ENCODE peak calls at places on chromosomes 4 and X, in seven cellular contexts. S, A, L, Y, Z, H and T are unnamed samples.

GRCh38 chrX:77009691-77010090 is 437.5 kb upstream of the FGF16 start:
- DNase-seq in A (no peak), L (no peak), S (peak; percentile 48), Z (no peak), H (no peak), Y (no peak), T (no peak)

GRCh38 chrX:3252744-3253143 is 93.7 kb downstream of the MXRA5 start:
- DNase-seq in H (no peak), A (peak; percentile 9), Y (peak; percentile 20), L (no peak), S (peak; percentile 35), Z (no peak), T (no peak)

GRCh38 chr4:53804719-53805118 is 213.4 kb upstream of the LNX1 start:
- DNase-seq in Y (peak; percentile 61), L (no peak), Z (peak; percentile 65), A (no peak), H (no peak), S (peak; percentile 27), T (no peak)

GRCh38 chrX:54208531-54208930 is 25.5 kb upstream of the FAM120C start:
- DNase-seq in L (no peak), H (no peak), Z (no peak), Y (no peak), A (no peak), S (peak; percentile 73), T (no peak)

GRCh38 chr4:130029442-130029841 is 933.5 kb downstream of the C4orf33 start:
- DNase-seq in L (no peak), S (no peak), Z (no peak), A (no peak), Y (no peak), H (no peak), T (no peak)

GRCh38 chr4:101019313-101019712 is 328.0 kb downstream of the PPP3CA start:
- DNase-seq in Z (no peak), A (no peak), Y (no peak), L (no peak), S (no peak), H (no peak), T (no peak)

GRCh38 chr4:14022428-14022827 is 394.9 kb upstream of the BOD1L1 start:
- DNase-seq in Y (no peak), L (no peak), A (no peak), Z (no peak), S (peak; percentile 59), H (no peak), T (no peak)

GRCh38 chrX:94695910-94696309 is 1021.9 kb downstream of the FAM133A start:
- DNase-seq in Y (no peak), L (no peak), Z (no peak), H (no peak), S (no peak), A (no peak), T (no peak)

GRCh38 chrX:87873988-87874500 is 356.4 kb downstream of the KLHL4 start:
- DNase-seq in Z (no peak), L (no peak), A (no peak), S (no peak), H (no peak), Y (no peak), T (no peak)

GRCh38 chrX:7228226-7228625 is 80.3 kb upstream of the PUDP start:
- DNase-seq in S (no peak), L (no peak), Z (no peak), Y (no peak), A (no peak), H (no peak), T (no peak)

GRCh38 chr4:118834070-118834469 is 1.9 kb downstream of the SEC24D start:
- DNase-seq in S (no peak), H (no peak), A (no peak), Z (no peak), L (no peak), Y (no peak), T (no peak)

GRCh38 chr4:158817562-158818370 is 48.9 kb downstream of the FNIP2 start:
- DNase-seq in A (no peak), Y (no peak), L (no peak), S (peak; percentile 6), H (no peak), Z (no peak), T (no peak)

GRCh38 chr4:6783111-6783981 is 819 bp downstream of the KIAA0232 start:
- DNase-seq in S (peak; percentile 68), Z (peak; percentile 91), A (peak; percentile 93), L (peak; percentile 94), H (peak; percentile 73), Y (peak; percentile 94), T (no peak)
- TF ChIP-seq CTCF in S (no peak), Z (peak; percentile 21), A (no peak), L (no peak), H (no peak), Y (no peak), T (peak; percentile 66)

GRCh38 chr4:125311503-125311902 is 3.3 kb upstream of the FAT4 start:
- DNase-seq in S (no peak), A (no peak), Y (no peak), Z (no peak), H (no peak), L (no peak), T (no peak)

GRCh38 chr4:125314676-125315570 is at the start of gene FAT4:
- DNase-seq in L (peak; percentile 91), Z (peak; percentile 93), A (peak; percentile 98), S (peak; percentile 97), Y (peak; percentile 98), H (peak; percentile 67), T (peak; percentile 99)

GRCh38 chr4:125313989-125314602 is 659 bp upstream of the FAT4 start:
- DNase-seq in S (no peak), Y (peak; percentile 18), L (no peak), H (no peak), A (no peak), Z (no peak), T (no peak)

GRCh38 chr4:125315571-125316390 is 1.0 kb downstream of the FAT4 start:
- DNase-seq in S (peak; percentile 48), L (peak; percentile 81), A (peak; percentile 56), Y (peak; percentile 72), H (peak; percentile 18), Z (peak; percentile 49), T (peak; percentile 86)

DNA sequence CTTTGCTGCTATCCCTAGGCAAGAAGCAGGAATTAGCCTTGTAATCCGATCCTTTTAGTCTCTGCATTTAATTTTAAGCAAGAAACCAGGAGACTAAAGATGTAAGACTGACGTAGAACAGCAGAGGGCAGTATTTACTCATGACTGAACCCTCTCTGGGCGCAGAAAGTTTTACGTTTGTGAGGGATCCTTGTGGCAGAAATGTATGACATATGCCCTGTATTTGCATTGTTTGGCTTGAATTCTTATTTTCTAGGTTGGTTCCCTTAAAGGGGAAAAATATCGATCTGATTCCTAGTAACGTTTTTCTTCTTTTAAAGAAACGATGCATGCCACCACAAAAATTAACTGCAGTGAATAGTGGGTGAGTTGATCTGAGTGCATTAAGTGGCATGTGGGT is 1.3 kb upstream of the FAT4 start:
- DNase-seq in A (peak; percentile 49), L (peak; percentile 69), Y (no peak), Z (no peak), S (peak; percentile 93), H (peak; percentile 26), T (no peak)
- TF ChIP-seq CTCF in A (peak; percentile 88), L (peak; percentile 95), Y (peak; percentile 94), Z (peak; percentile 75), S (peak; percentile 92), H (peak; percentile 77), T (peak; percentile 98)

GRCh38 chrX:38803609-38804480 is 2.6 kb downstream of the MID1IP1 start:
- DNase-seq in A (peak; percentile 86), L (peak; percentile 82), Y (peak; percentile 90), H (peak; percentile 69), Z (peak; percentile 91), S (peak; percentile 78), T (peak; percentile 85)
- TF ChIP-seq CTCF in A (no peak), L (no peak), Y (no peak), H (no peak), Z (no peak), S (no peak), T (no peak)

GRCh38 chr4:98602270-98602669 is 56.1 kb downstream of the TSPAN5 start:
- DNase-seq in A (no peak), L (no peak), Z (no peak), H (no peak), S (no peak), Y (no peak), T (no peak)

GRCh38 chr4:98599617-98600016 is 58.8 kb downstream of the TSPAN5 start:
- DNase-seq in S (no peak), Z (no peak), A (no peak), L (no peak), Y (no peak), H (no peak), T (no peak)

GRCh38 chr4:98603683-98604573 is 54.5 kb downstream of the TSPAN5 start:
- DNase-seq in H (no peak), S (peak; percentile 79), L (no peak), Y (no peak), Z (no peak), A (no peak), T (no peak)

GRCh38 chr4:98604723-98605122 is 53.7 kb downstream of the TSPAN5 start:
- DNase-seq in Z (no peak), H (no peak), A (no peak), S (peak; percentile 50), Y (no peak), L (no peak), T (no peak)

DNA sequence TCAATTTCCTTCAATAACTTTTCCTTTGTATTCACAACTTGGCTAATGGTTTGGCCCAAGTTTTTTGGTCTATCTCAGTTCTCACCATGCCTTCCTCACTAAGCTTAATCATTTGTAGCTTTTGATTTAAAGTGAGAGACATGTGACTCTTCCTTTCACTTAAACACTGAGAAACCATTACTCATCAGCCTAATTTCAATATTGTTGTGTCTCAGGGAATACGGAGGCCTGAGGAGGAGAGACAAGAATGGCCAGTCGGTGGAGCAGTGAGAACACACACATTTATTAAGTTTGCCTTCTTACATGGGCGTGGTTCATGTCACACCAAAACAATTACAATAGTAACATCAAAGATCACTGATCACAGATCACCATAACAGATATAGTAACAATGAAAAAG is 56.7 kb downstream of the TSPAN5 start:
- DNase-seq in Y (no peak), S (peak; percentile 52), L (no peak), H (no peak), A (no peak), Z (no peak), T (no peak)
- TF ChIP-seq CTCF in Y (no peak), S (no peak), L (no peak), H (no peak), A (no peak), Z (no peak), T (peak; percentile 22)

GRCh38 chrX:49844622-49845021 is 15.5 kb downstream of the PAGE4 start:
- DNase-seq in Z (no peak), H (no peak), Y (no peak), A (no peak), L (no peak), S (no peak), T (no peak)
- TF ChIP-seq CTCF in Z (no peak), H (no peak), Y (no peak), A (no peak), L (no peak), S (no peak), T (no peak)

DNA sequence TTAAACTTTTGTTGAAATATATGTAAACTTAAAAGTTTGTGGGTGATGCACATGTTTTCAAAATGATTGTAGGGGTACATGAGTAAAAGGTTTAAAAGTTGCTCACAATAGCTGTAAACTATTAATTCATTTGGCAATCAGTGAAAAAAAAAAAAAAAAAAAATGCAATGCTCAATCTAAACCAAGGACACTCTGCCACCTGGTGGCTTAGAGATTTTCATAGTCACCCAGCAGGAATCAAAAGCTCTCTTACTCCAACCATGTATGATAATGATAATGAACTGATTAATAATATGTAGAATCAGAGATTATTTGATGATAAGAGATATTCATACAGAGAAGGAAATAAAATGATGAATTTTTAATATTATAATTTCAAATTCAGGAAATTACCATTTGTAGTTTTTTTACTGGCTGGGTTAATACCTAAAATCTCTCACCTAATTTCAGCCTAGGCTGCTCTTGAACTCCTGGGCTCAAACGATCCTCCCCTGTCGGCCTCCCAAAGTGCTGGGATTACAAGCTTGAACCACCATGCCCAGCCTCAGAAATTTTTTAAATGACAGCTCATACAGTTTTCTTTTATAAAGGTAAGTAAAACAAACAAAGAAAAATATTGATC is 46.9 kb upstream of the SLC25A4 start:
- DNase-seq in A (peak; percentile 32), H (peak; percentile 11), S (peak; percentile 57), L (no peak), Z (no peak), Y (no peak), T (no peak)
- TF ChIP-seq CTCF in A (peak; percentile 66), H (peak; percentile 70), S (peak; percentile 67), L (peak; percentile 85), Z (peak; percentile 57), Y (peak; percentile 63), T (peak; percentile 89)